ENCODE peak calls at places on chromosomes 4 and X, in five cellular contexts. One of them, this sample, is unnamed.

GRCh38 chr4:6767725-6768538 is 14.6 kb upstream of the KIAA0232 start:
- DNase-seq in iris pigment epithelial cell: no peak
- DNase-seq in hypothalamus: no peak
- DNase-seq in activated CD4-positive, alpha-beta T cell treated with anti-CD3 and anti-CD28 coated beads, Interleukin-2, amount 10 ng/mL, durations not matched to agents 7 days and 5 days: no peak
- DNase-seq in effector memory CD4-positive, alpha-beta T cell: no peak
- DNase-seq in this sample: no peak

GRCh38 chr4:40363382-40363920 is 28.3 kb downstream of the CHRNA9 start:
- DNase-seq in iris pigment epithelial cell: no peak
- DNase-seq in hypothalamus: no peak
- DNase-seq in activated CD4-positive, alpha-beta T cell treated with anti-CD3 and anti-CD28 coated beads, Interleukin-2, amount 10 ng/mL, durations not matched to agents 7 days and 5 days: no peak
- DNase-seq in effector memory CD4-positive, alpha-beta T cell: no peak
- DNase-seq in this sample: no peak

GRCh38 chr4:38119663-38120374 is 159.6 kb downstream of the PTTG2 start:
- DNase-seq in iris pigment epithelial cell: peak
- DNase-seq in hypothalamus: no peak
- DNase-seq in activated CD4-positive, alpha-beta T cell treated with anti-CD3 and anti-CD28 coated beads, Interleukin-2, amount 10 ng/mL, durations not matched to agents 7 days and 5 days: no peak
- DNase-seq in effector memory CD4-positive, alpha-beta T cell: no peak
- DNase-seq in this sample: peak

GRCh38 chr4:5988086-5988845 is 30.0 kb downstream of the C4orf50 start:
- DNase-seq in iris pigment epithelial cell: no peak
- DNase-seq in hypothalamus: no peak
- DNase-seq in activated CD4-positive, alpha-beta T cell treated with anti-CD3 and anti-CD28 coated beads, Interleukin-2, amount 10 ng/mL, durations not matched to agents 7 days and 5 days: no peak
- DNase-seq in effector memory CD4-positive, alpha-beta T cell: no peak
- DNase-seq in this sample: no peak

GRCh38 chrX:68832516-68833447 is 4.0 kb downstream of the EFNB1 start:
- DNase-seq in iris pigment epithelial cell: no peak
- DNase-seq in hypothalamus: no peak
- DNase-seq in activated CD4-positive, alpha-beta T cell treated with anti-CD3 and anti-CD28 coated beads, Interleukin-2, amount 10 ng/mL, durations not matched to agents 7 days and 5 days: no peak
- DNase-seq in effector memory CD4-positive, alpha-beta T cell: no peak
- DNase-seq in this sample: no peak

GRCh38 chr4:87624698-87625097 is 16.4 kb downstream of the DSPP start:
- DNase-seq in iris pigment epithelial cell: no peak
- DNase-seq in hypothalamus: no peak
- DNase-seq in activated CD4-positive, alpha-beta T cell treated with anti-CD3 and anti-CD28 coated beads, Interleukin-2, amount 10 ng/mL, durations not matched to agents 7 days and 5 days: no peak
- DNase-seq in effector memory CD4-positive, alpha-beta T cell: no peak
- DNase-seq in this sample: no peak

GRCh38 chrX:109049903-109050302 is 313.5 kb upstream of the IRS4 start:
- DNase-seq in iris pigment epithelial cell: no peak
- DNase-seq in hypothalamus: no peak
- DNase-seq in activated CD4-positive, alpha-beta T cell treated with anti-CD3 and anti-CD28 coated beads, Interleukin-2, amount 10 ng/mL, durations not matched to agents 7 days and 5 days: no peak
- DNase-seq in effector memory CD4-positive, alpha-beta T cell: no peak
- DNase-seq in this sample: no peak

GRCh38 chr4:156476359-156476758 is 495.2 kb downstream of the PDGFC start:
- DNase-seq in iris pigment epithelial cell: peak
- DNase-seq in hypothalamus: no peak
- DNase-seq in activated CD4-positive, alpha-beta T cell treated with anti-CD3 and anti-CD28 coated beads, Interleukin-2, amount 10 ng/mL, durations not matched to agents 7 days and 5 days: no peak
- DNase-seq in effector memory CD4-positive, alpha-beta T cell: no peak
- DNase-seq in this sample: peak

GRCh38 chr4:176708771-176709311 is 83.9 kb downstream of the VEGFC start:
- DNase-seq in iris pigment epithelial cell: peak
- DNase-seq in hypothalamus: no peak
- DNase-seq in activated CD4-positive, alpha-beta T cell treated with anti-CD3 and anti-CD28 coated beads, Interleukin-2, amount 10 ng/mL, durations not matched to agents 7 days and 5 days: no peak
- DNase-seq in effector memory CD4-positive, alpha-beta T cell: no peak
- DNase-seq in this sample: no peak

GRCh38 chr4:171751538-171751937 is 61.7 kb upstream of the GALNTL6 start:
- DNase-seq in iris pigment epithelial cell: no peak
- DNase-seq in hypothalamus: no peak
- DNase-seq in activated CD4-positive, alpha-beta T cell treated with anti-CD3 and anti-CD28 coated beads, Interleukin-2, amount 10 ng/mL, durations not matched to agents 7 days and 5 days: no peak
- DNase-seq in effector memory CD4-positive, alpha-beta T cell: no peak
- DNase-seq in this sample: no peak

GRCh38 chrX:153488231-153488914 is 6.4 kb upstream of the BGN start:
- DNase-seq in iris pigment epithelial cell: peak
- DNase-seq in hypothalamus: no peak
- DNase-seq in activated CD4-positive, alpha-beta T cell treated with anti-CD3 and anti-CD28 coated beads, Interleukin-2, amount 10 ng/mL, durations not matched to agents 7 days and 5 days: no peak
- DNase-seq in effector memory CD4-positive, alpha-beta T cell: no peak
- DNase-seq in this sample: no peak

GRCh38 chr4:163611172-163611571 is 116.7 kb downstream of the TMA16 start:
- DNase-seq in iris pigment epithelial cell: no peak
- DNase-seq in hypothalamus: no peak
- DNase-seq in activated CD4-positive, alpha-beta T cell treated with anti-CD3 and anti-CD28 coated beads, Interleukin-2, amount 10 ng/mL, durations not matched to agents 7 days and 5 days: no peak
- DNase-seq in effector memory CD4-positive, alpha-beta T cell: no peak
- DNase-seq in this sample: no peak

GRCh38 chrX:129360175-129360574 is 163.1 kb downstream of the SMARCA1 start:
- DNase-seq in iris pigment epithelial cell: peak
- DNase-seq in hypothalamus: no peak
- DNase-seq in activated CD4-positive, alpha-beta T cell treated with anti-CD3 and anti-CD28 coated beads, Interleukin-2, amount 10 ng/mL, durations not matched to agents 7 days and 5 days: peak
- DNase-seq in effector memory CD4-positive, alpha-beta T cell: no peak
- DNase-seq in this sample: no peak

GRCh38 chr4:26715636-26716242 is 131.9 kb downstream of the TBC1D19 start:
- DNase-seq in iris pigment epithelial cell: no peak
- DNase-seq in hypothalamus: no peak
- DNase-seq in activated CD4-positive, alpha-beta T cell treated with anti-CD3 and anti-CD28 coated beads, Interleukin-2, amount 10 ng/mL, durations not matched to agents 7 days and 5 days: no peak
- DNase-seq in effector memory CD4-positive, alpha-beta T cell: no peak
- DNase-seq in this sample: no peak

GRCh38 chr4:65798498-65799127 is 128.3 kb upstream of the EPHA5 start:
- DNase-seq in iris pigment epithelial cell: no peak
- DNase-seq in hypothalamus: no peak
- DNase-seq in activated CD4-positive, alpha-beta T cell treated with anti-CD3 and anti-CD28 coated beads, Interleukin-2, amount 10 ng/mL, durations not matched to agents 7 days and 5 days: no peak
- DNase-seq in effector memory CD4-positive, alpha-beta T cell: no peak
- DNase-seq in this sample: no peak

GRCh38 chrX:13059676-13060499 is 15.5 kb upstream of the FAM9C start:
- DNase-seq in iris pigment epithelial cell: peak
- DNase-seq in hypothalamus: no peak
- DNase-seq in activated CD4-positive, alpha-beta T cell treated with anti-CD3 and anti-CD28 coated beads, Interleukin-2, amount 10 ng/mL, durations not matched to agents 7 days and 5 days: no peak
- DNase-seq in effector memory CD4-positive, alpha-beta T cell: no peak
- DNase-seq in this sample: peak

GRCh38 chrX:127732709-127733108 is 319.5 kb downstream of the ACTRT1 start:
- DNase-seq in iris pigment epithelial cell: no peak
- DNase-seq in hypothalamus: no peak
- DNase-seq in activated CD4-positive, alpha-beta T cell treated with anti-CD3 and anti-CD28 coated beads, Interleukin-2, amount 10 ng/mL, durations not matched to agents 7 days and 5 days: no peak
- DNase-seq in effector memory CD4-positive, alpha-beta T cell: no peak
- DNase-seq in this sample: no peak

GRCh38 chrX:132948648-132949260 is 9.7 kb downstream of the HS6ST2 start:
- DNase-seq in iris pigment epithelial cell: no peak
- DNase-seq in hypothalamus: no peak
- DNase-seq in activated CD4-positive, alpha-beta T cell treated with anti-CD3 and anti-CD28 coated beads, Interleukin-2, amount 10 ng/mL, durations not matched to agents 7 days and 5 days: no peak
- DNase-seq in effector memory CD4-positive, alpha-beta T cell: no peak
- DNase-seq in this sample: no peak

GRCh38 chr4:94665500-94666398 is 92.0 kb upstream of the BMPR1B start:
- DNase-seq in iris pigment epithelial cell: no peak
- DNase-seq in hypothalamus: no peak
- DNase-seq in activated CD4-positive, alpha-beta T cell treated with anti-CD3 and anti-CD28 coated beads, Interleukin-2, amount 10 ng/mL, durations not matched to agents 7 days and 5 days: no peak
- DNase-seq in effector memory CD4-positive, alpha-beta T cell: no peak
- DNase-seq in this sample: no peak